ENCODE peak calls at places on chromosomes 7 and 10, in five cellular contexts. E is fibroblast of lung, Q is SK-N-SH, Y is neuronal stem cell, I is HepG2. F is an unnamed sample.

GRCh38 chr7:1251796-1252542 is 19.3 kb downstream of the UNCX start:
- DNase-seq in E (no peak), Q (no peak), Y (no peak), I (no peak), F (no peak)

GRCh38 chr10:50605280-50606270 is 18.2 kb downstream of the SGMS1 start:
- DNase-seq in E (peak), Q (no peak), Y (no peak), I (peak), F (peak)

GRCh38 chr7:25638042-25638441 is 409.8 kb upstream of the NPVF start:
- DNase-seq in E (no peak), Q (no peak), Y (no peak), I (no peak), F (no peak)

GRCh38 chr10:133336131-133337078 is at the start of gene CALY:
- DNase-seq in E (no peak), Q (peak), Y (peak), I (no peak), F (no peak)

GRCh38 chr10:47288236-47288635 is 11.8 kb upstream of the GDF10 start:
- DNase-seq in E (no peak), Q (no peak), Y (no peak), I (no peak), F (no peak)

GRCh38 chr7:3754488-3755365 is 453.7 kb downstream of the SDK1 start:
- DNase-seq in E (peak), Q (peak), Y (peak), I (no peak), F (no peak)

GRCh38 chr10:130782467-130782866 is 529.1 kb downstream of the TCERG1L start:
- DNase-seq in E (no peak), Q (no peak), Y (no peak), I (peak), F (no peak)

GRCh38 chr7:16365177-16365576 is 56.2 kb downstream of the CRPPA start:
- DNase-seq in E (no peak), Q (peak), Y (no peak), I (no peak), F (no peak)

GRCh38 chr7:135774284-135774683 is 25.7 kb upstream of the FAM180A start:
- DNase-seq in E (peak), Q (no peak), Y (no peak), I (peak), F (peak)

GRCh38 chr10:119131512-119132240 is 27.8 kb downstream of the DENND10 start:
- DNase-seq in E (peak), Q (no peak), Y (no peak), I (no peak), F (peak)

GRCh38 chr10:35306852-35307251 is 29.5 kb upstream of the CCNY start:
- DNase-seq in E (no peak), Q (peak), Y (no peak), I (peak), F (peak)

GRCh38 chr7:18896343-18896975 is 221.0 kb downstream of the TWIST1 start:
- DNase-seq in E (no peak), Q (no peak), Y (no peak), I (no peak), F (no peak)

GRCh38 chr10:10722422-10722821 is 295.2 kb upstream of the CELF2 start:
- DNase-seq in E (peak), Q (no peak), Y (no peak), I (no peak), F (no peak)

GRCh38 chr7:116500071-116500853 is 724 bp downstream of the CAV2 start:
- DNase-seq in E (peak), Q (peak), Y (no peak), I (no peak), F (peak)

GRCh38 chr7:145088111-145088745 is 252.4 kb upstream of the TPK1 start:
- DNase-seq in E (no peak), Q (no peak), Y (no peak), I (no peak), F (no peak)

GRCh38 chr7:154440058-154440457 is 387.9 kb downstream of the DPP6 start:
- DNase-seq in E (no peak), Q (no peak), Y (no peak), I (no peak), F (no peak)

GRCh38 chr7:31890751-31891150 is 179.5 kb downstream of the PDE1C start:
- DNase-seq in E (no peak), Q (no peak), Y (no peak), I (no peak), F (no peak)

GRCh38 chr10:75431180-75432111 is at the start of gene LRMDA:
- DNase-seq in E (no peak), Q (peak), Y (no peak), I (peak), F (peak)

GRCh38 chr10:44173558-44173894 is 211.4 kb downstream of the CXCL12 start:
- DNase-seq in E (peak), Q (no peak), Y (no peak), I (no peak), F (no peak)

GRCh38 chr7:111998326-111998725 is 207.9 kb downstream of the DOCK4 start:
- DNase-seq in E (peak), Q (no peak), Y (no peak), I (no peak), F (no peak)

GRCh38 chr10:113679463-113680171 is at the start of gene CASP7:
- DNase-seq in E (peak), Q (peak), Y (peak), I (peak), F (peak)

GRCh38 chr7:128425851-128426250 is 16.1 kb upstream of the IMPDH1 start:
- DNase-seq in E (peak), Q (peak), Y (peak), I (peak), F (peak)
- H3K27ac ChIP-seq in E (no peak), Q (no peak), Y (no peak), I (no peak), F (no peak)

DNA sequence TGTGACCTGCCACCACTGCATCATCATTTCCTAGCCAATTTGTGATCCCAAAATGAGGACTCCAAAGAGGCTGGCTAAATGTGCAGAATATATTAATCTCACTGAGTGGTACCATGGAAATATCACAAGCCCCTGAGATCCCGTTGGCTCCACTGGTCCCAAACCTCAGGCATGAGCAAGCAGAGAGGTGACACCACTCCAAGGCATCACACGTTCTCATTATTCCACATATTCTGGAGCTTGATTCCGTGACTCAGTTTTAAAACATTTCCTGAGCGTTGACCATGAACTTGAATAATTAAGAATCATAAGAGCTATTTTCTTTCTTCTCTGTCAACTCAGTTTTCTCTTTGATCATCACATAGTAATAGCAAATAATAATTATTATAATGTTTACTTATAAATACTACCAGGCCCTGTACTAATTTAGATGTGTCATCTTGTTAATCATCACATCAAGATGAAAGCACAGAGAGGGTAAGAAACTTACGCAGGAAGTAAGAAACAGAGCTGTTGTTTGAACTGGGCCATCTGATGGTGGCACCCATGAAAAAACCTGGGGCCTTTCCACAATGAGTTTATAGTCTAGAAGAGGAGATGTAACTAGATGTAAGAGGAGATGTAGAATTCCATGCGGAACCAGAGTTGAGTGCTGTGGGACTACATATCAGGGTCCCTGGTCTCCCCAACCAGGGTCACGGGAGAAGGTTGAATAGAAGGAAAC is 3.5 kb downstream of the APBB1IP start:
- DNase-seq in E (no peak), Q (no peak), Y (no peak), I (no peak), F (no peak)
- H3K9ac ChIP-seq in E (no peak), Q (no peak), Y (no peak), I (no peak), F (no peak)

GRCh38 chr10:31100662-31101061 is 69.0 kb upstream of the ZNF438 start:
- DNase-seq in E (no peak), Q (no peak), Y (no peak), I (no peak), F (no peak)

GRCh38 chr10:31099664-31100063 is 68.0 kb upstream of the ZNF438 start:
- DNase-seq in E (no peak), Q (no peak), Y (no peak), I (peak), F (peak)

GRCh38 chr10:31102421-31102820 is 70.8 kb upstream of the ZNF438 start:
- DNase-seq in E (no peak), Q (no peak), Y (no peak), I (no peak), F (no peak)

GRCh38 chr10:31100176-31100575 is 68.5 kb upstream of the ZNF438 start:
- DNase-seq in E (no peak), Q (no peak), Y (no peak), I (no peak), F (no peak)

DNA sequence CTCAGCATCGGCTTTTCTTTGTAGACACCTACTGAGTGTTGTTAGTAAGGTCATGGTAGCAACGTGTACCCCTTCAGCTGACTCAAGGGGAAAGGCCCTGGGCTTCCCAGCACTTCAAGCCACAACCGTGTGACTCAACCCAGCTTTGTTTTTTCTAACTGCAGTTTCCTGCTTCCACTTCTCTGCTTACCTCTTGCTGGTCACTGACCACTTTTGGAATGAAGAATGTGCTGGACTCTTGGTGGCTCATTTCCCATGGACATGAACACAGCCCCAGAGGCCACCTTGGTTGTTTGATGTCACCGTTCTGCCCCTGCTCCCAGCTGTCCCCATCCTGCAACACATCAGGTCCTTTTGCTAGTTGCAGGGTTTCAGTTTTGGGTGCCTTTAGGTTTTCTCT is 69.5 kb upstream of the ZNF438 start:
- DNase-seq in E (peak), Q (no peak), Y (no peak), I (no peak), F (no peak)
- H3K27ac ChIP-seq in E (peak), Q (peak), Y (no peak), I (no peak), F (no peak)

GRCh38 chr10:85421421-85421820 is 945.2 kb downstream of the GRID1 start:
- DNase-seq in E (no peak), Q (no peak), Y (no peak), I (no peak), F (no peak)
- H3K9ac ChIP-seq in E (no peak), Q (no peak), Y (no peak), I (no peak), F (no peak)

GRCh38 chr10:102243304-102243703 is 2.0 kb upstream of the PITX3 start:
- DNase-seq in E (peak), Q (no peak), Y (no peak), I (peak), F (no peak)

GRCh38 chr10:102242118-102242485 is 790 bp upstream of the PITX3 start:
- DNase-seq in E (no peak), Q (no peak), Y (no peak), I (no peak), F (no peak)

GRCh38 chr10:102240467-102241036 is 760 bp downstream of the PITX3 start:
- DNase-seq in E (no peak), Q (peak), Y (no peak), I (no peak), F (no peak)

GRCh38 chr10:102241037-102241443 is 272 bp downstream of the PITX3 start:
- DNase-seq in E (no peak), Q (no peak), Y (no peak), I (no peak), F (no peak)

GRCh38 chr10:102241444-102242117 is at the start of gene PITX3:
- DNase-seq in E (peak), Q (peak), Y (peak), I (peak), F (peak)
- H3K27ac ChIP-seq in E (no peak), Q (no peak), Y (no peak), I (no peak), F (no peak)

F was measured in colonic mucosa.